ENCODE peak calls at places on chromosomes 12 and 14, in seven cellular contexts. E, N, L, S, D, T and P are unnamed samples.

GRCh38 chr12:49364989-49365388 is 2.3 kb upstream of the SPATS2 start:
- DNase-seq in E (no peak), N (no peak), L (no peak), S (no peak), D (no peak), T (no peak), P (no peak)

GRCh38 chr14:102182190-102182589 is 42.5 kb downstream of the WDR20 start:
- DNase-seq in E (no peak), N (no peak), L (no peak), S (no peak), D (no peak), T (no peak), P (no peak)

GRCh38 chr14:93220509-93220908 is 13.5 kb downstream of the UBR7 start:
- DNase-seq in E (no peak), N (no peak), L (no peak), S (no peak), D (no peak), T (no peak), P (no peak)

GRCh38 chr12:120399531-120399930 is 30.6 kb upstream of the MSI1 start:
- DNase-seq in E (no peak), N (no peak), L (no peak), S (no peak), D (no peak), T (peak), P (no peak)

GRCh38 chr12:16347391-16348298 is at the start of gene MGST1:
- DNase-seq in E (peak), N (peak), L (peak), S (peak), D (peak), T (peak), P (no peak)

GRCh38 chr12:12779529-12779928 is 5.9 kb upstream of the APOLD1 start:
- DNase-seq in E (no peak), N (no peak), L (no peak), S (no peak), D (peak), T (no peak), P (no peak)

GRCh38 chr14:56004807-56005579 is 113.2 kb upstream of the PELI2 start:
- DNase-seq in E (no peak), N (no peak), L (no peak), S (no peak), D (no peak), T (peak), P (no peak)

GRCh38 chr12:46472893-46473633 is 100.5 kb upstream of the SLC38A2 start:
- DNase-seq in E (no peak), N (no peak), L (peak), S (no peak), D (peak), T (no peak), P (no peak)

GRCh38 chr12:32201096-32201495 is 94.4 kb downstream of the BICD1 start:
- DNase-seq in E (no peak), N (no peak), L (no peak), S (no peak), D (no peak), T (no peak), P (no peak)
- TF ChIP-seq JUND in E (no peak), N (no peak), L (no peak), S (no peak), D (no peak), T (no peak), P (no peak)

DNA sequence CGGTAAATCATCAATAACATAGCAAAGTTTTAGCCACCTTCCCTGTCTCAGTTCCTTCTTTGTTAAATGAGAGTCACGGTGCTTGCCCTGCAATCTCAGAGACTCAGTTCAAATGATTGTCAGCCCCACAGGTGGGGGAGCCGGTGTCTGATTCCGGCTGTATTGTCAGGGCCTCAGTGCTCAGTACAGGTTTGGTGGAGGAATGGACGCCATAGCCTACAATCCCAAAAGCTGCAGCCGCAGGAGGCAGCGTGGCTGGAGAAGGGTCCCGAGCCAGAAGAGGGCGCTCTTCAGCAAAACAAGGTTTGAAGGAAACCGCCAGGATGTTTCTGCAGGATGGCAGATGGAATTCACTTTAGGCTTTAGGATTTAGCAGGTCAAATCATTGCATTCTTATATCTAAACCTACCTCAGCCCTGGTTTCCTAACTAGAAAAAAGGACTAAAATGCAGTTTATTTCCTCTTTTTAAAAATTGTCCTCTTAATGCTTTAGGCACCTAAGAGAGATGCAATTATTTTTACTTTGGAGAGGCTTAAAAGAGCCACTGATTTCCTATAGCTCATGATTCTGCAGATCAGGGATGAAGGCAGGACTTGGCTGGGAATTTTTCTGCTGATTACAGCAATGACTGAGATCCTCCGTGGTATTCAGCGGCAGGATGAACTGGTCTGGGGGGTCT is 29.2 kb downstream of the FOS start:
- DNase-seq in E (peak), N (peak), L (peak), S (peak), D (peak), T (no peak), P (peak)
- TF ChIP-seq JUND in E (no peak), N (peak), L (no peak), S (no peak), D (no peak), T (no peak), P (no peak)

DNA sequence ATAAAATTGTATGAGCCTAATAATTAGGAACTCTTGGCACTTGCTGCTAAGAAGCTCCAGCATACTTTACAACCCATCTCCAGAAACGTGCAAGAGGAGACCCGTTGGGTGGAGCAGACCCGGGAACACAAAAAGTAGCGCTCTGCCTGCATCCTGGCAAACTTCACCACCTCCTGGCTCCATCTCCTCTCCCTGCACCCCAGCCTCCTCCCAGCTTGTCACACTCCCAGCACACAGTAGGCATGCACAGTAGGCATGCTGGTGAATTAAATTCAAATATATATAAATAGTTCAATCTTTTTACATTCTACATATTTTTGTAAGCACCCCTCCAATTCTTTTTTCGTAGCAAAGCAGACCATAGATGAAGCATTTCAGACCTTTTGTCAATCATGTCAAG is 1.2 kb downstream of the VSIG10 start:
- DNase-seq in E (no peak), N (no peak), L (peak), S (no peak), D (no peak), T (no peak), P (no peak)
- TF ChIP-seq JUND in E (no peak), N (no peak), L (no peak), S (no peak), D (no peak), T (no peak), P (no peak)

GRCh38 chr12:51678086-51678724 is 87.2 kb downstream of the SCN8A start:
- DNase-seq in E (peak), N (peak), L (peak), S (no peak), D (peak), T (no peak), P (peak)
- TF ChIP-seq JUND in E (no peak), N (no peak), L (no peak), S (no peak), D (no peak), T (no peak), P (no peak)

DNA sequence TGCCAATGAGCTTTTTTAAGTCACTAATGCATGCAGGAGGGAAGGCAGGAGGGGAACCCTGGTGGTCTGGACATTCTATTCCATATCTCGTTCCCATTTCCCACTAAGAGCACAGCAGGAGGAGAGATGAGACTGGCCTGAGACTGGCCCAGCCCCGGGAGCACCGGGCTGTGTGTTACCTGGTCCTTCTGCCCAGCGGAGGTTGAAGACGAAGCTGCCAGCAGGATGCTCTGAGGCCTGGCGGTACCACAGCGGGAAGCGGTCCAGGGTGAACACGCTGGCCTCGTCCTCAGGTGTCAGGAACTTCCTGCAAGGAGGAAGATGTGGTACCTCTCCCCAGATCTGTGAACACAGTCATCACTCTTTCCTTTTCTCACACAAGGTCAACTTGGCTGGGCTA is 23.9 kb downstream of the LRTM2 start:
- DNase-seq in E (no peak), N (no peak), L (no peak), S (peak), D (no peak), T (no peak), P (no peak)
- TF ChIP-seq JUND in E (no peak), N (no peak), L (no peak), S (no peak), D (no peak), T (no peak), P (no peak)

GRCh38 chr12:6965714-6966113 is 4.8 kb downstream of the PHB2 start:
- DNase-seq in E (no peak), N (no peak), L (no peak), S (no peak), D (no peak), T (no peak), P (no peak)
- TF ChIP-seq JUND in E (no peak), N (no peak), L (no peak), S (no peak), D (no peak), T (no peak), P (no peak)

DNA sequence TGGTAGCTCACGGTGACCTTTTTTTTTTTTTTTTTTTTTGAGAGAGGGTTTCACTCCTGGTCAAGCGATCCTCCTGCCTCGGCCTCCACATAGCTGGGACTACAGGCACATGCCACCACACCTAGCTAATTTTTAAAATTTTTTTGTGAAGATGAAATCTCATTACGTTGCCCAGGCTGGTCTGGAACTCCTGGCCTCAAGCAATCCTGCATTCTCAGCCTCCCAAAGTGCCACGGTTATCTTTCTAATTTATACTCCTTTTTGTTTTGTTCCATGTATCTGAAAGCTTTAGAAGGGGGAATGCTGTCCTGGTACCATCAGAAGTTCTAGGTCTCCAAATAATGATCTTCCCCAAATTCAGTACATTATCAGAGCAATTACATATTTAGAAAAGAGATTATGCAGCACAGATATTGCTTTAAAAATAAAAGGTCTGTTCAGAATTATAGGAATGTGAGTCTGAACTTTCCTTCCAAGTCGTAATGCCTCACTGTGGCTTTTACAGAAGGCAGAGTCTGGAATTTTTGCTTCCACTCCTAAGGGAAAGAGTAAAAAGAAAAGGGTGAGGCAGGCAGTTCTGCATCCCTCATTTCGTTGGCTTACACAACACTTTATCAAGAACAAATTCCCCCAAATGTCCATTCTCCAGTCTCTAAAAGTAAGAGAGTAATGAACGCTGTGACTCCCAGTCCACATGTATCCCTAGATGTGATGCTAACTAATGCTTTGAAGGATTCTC is 73.0 kb downstream of the GCH1 start:
- DNase-seq in E (no peak), N (no peak), L (no peak), S (no peak), D (no peak), T (no peak), P (no peak)
- TF ChIP-seq JUND in E (no peak), N (no peak), L (no peak), S (no peak), D (no peak), T (no peak), P (no peak)

GRCh38 chr12:204261-204678 is 9.7 kb downstream of the SLC6A12 start:
- DNase-seq in E (no peak), N (no peak), L (no peak), S (no peak), D (no peak), T (no peak), P (no peak)

GRCh38 chr12:203462-204260 is 10.3 kb downstream of the SLC6A12 start:
- DNase-seq in E (no peak), N (peak), L (peak), S (peak), D (no peak), T (no peak), P (no peak)

GRCh38 chr12:201361-201760 is 12.6 kb downstream of the SLC6A12 start:
- DNase-seq in E (no peak), N (no peak), L (no peak), S (no peak), D (no peak), T (no peak), P (no peak)

GRCh38 chr12:203074-203461 is 10.9 kb downstream of the SLC6A12 start:
- DNase-seq in E (no peak), N (no peak), L (no peak), S (no peak), D (no peak), T (no peak), P (no peak)

GRCh38 chr12:202081-202731 is 11.8 kb downstream of the SLC6A12 start:
- DNase-seq in E (no peak), N (no peak), L (no peak), S (peak), D (no peak), T (no peak), P (peak)
- TF ChIP-seq JUND in E (no peak), N (no peak), L (no peak), S (no peak), D (no peak), T (no peak), P (no peak)

GRCh38 chr14:67004521-67004920 is 184.7 kb upstream of the GARIN2 start:
- DNase-seq in E (no peak), N (no peak), L (no peak), S (no peak), D (no peak), T (no peak), P (no peak)
- TF ChIP-seq JUND in E (no peak), N (no peak), L (no peak), S (no peak), D (no peak), T (no peak), P (no peak)